ENCODE peak calls at places on chromosomes 6 and 20, in ten cellular contexts. One of them, this sample, is unnamed. For H3K4me1, the result is how much of the 10 kb centered on the place peaks cover.

GRCh38 chr6:166341915-166342292 is 441 bp downstream of the SFT2D1 start:
- DNase-seq in cardiac muscle cell: no peak
- DNase-seq in right cardiac atrium: no peak
- DNase-seq in sigmoid colon: no peak
- DNase-seq in A549: no peak
- DNase-seq in psoas muscle: no peak
- DNase-seq in thoracic aorta: no peak
- DNase-seq in breast epithelium: no peak
- DNase-seq in K562: no peak
- DNase-seq in CD4-positive, CD25-positive, alpha-beta regulatory T cell: no peak
- DNase-seq in this sample: no peak

GRCh38 chr6:161033667-161034066 is 42.1 kb downstream of the MAP3K4 start:
- DNase-seq in cardiac muscle cell: peak
- DNase-seq in right cardiac atrium: no peak
- DNase-seq in sigmoid colon: no peak
- DNase-seq in A549: no peak
- DNase-seq in psoas muscle: no peak
- DNase-seq in thoracic aorta: no peak
- DNase-seq in breast epithelium: no peak
- DNase-seq in K562: no peak
- DNase-seq in CD4-positive, CD25-positive, alpha-beta regulatory T cell: no peak
- DNase-seq in this sample: no peak

GRCh38 chr20:32453467-32454163 is 95.5 kb downstream of the ASXL1 start:
- DNase-seq in cardiac muscle cell: no peak
- DNase-seq in right cardiac atrium: no peak
- DNase-seq in sigmoid colon: peak
- DNase-seq in A549: no peak
- DNase-seq in psoas muscle: no peak
- DNase-seq in thoracic aorta: no peak
- DNase-seq in breast epithelium: no peak
- DNase-seq in K562: no peak
- DNase-seq in CD4-positive, CD25-positive, alpha-beta regulatory T cell: no peak
- DNase-seq in this sample: no peak

GRCh38 chr6:10414766-10415592 is at the start of gene TFAP2A:
- DNase-seq in cardiac muscle cell: no peak
- DNase-seq in right cardiac atrium: no peak
- DNase-seq in sigmoid colon: no peak
- DNase-seq in A549: peak
- DNase-seq in psoas muscle: no peak
- DNase-seq in thoracic aorta: no peak
- DNase-seq in breast epithelium: peak
- DNase-seq in K562: no peak
- DNase-seq in CD4-positive, CD25-positive, alpha-beta regulatory T cell: no peak
- DNase-seq in this sample: no peak

GRCh38 chr20:1427457-1428054 is 34.7 kb upstream of the FKBP1A start:
- DNase-seq in cardiac muscle cell: no peak
- DNase-seq in right cardiac atrium: no peak
- DNase-seq in sigmoid colon: no peak
- DNase-seq in A549: no peak
- DNase-seq in psoas muscle: no peak
- DNase-seq in thoracic aorta: no peak
- DNase-seq in breast epithelium: no peak
- DNase-seq in K562: no peak
- DNase-seq in CD4-positive, CD25-positive, alpha-beta regulatory T cell: no peak
- DNase-seq in this sample: no peak

GRCh38 chr20:52484438-52484837 is 292.9 kb upstream of the ZFP64 start:
- DNase-seq in cardiac muscle cell: no peak
- DNase-seq in right cardiac atrium: no peak
- DNase-seq in sigmoid colon: no peak
- DNase-seq in A549: no peak
- DNase-seq in psoas muscle: no peak
- DNase-seq in thoracic aorta: no peak
- DNase-seq in breast epithelium: no peak
- DNase-seq in K562: no peak
- DNase-seq in CD4-positive, CD25-positive, alpha-beta regulatory T cell: no peak
- DNase-seq in this sample: no peak

GRCh38 chr6:18395851-18396187 is 8.7 kb downstream of the RNF144B start:
- DNase-seq in cardiac muscle cell: no peak
- DNase-seq in right cardiac atrium: no peak
- DNase-seq in sigmoid colon: no peak
- DNase-seq in A549: no peak
- DNase-seq in psoas muscle: no peak
- DNase-seq in thoracic aorta: no peak
- DNase-seq in breast epithelium: no peak
- DNase-seq in K562: no peak
- DNase-seq in CD4-positive, CD25-positive, alpha-beta regulatory T cell: no peak
- DNase-seq in this sample: no peak

GRCh38 chr6:26284537-26285142 is 80.4 kb upstream of the BTN3A2 start:
- DNase-seq in cardiac muscle cell: peak
- DNase-seq in right cardiac atrium: peak
- DNase-seq in sigmoid colon: peak
- DNase-seq in A549: peak
- DNase-seq in psoas muscle: peak
- DNase-seq in thoracic aorta: no peak
- DNase-seq in breast epithelium: peak
- DNase-seq in K562: no peak
- DNase-seq in CD4-positive, CD25-positive, alpha-beta regulatory T cell: peak
- DNase-seq in this sample: peak

DNA sequence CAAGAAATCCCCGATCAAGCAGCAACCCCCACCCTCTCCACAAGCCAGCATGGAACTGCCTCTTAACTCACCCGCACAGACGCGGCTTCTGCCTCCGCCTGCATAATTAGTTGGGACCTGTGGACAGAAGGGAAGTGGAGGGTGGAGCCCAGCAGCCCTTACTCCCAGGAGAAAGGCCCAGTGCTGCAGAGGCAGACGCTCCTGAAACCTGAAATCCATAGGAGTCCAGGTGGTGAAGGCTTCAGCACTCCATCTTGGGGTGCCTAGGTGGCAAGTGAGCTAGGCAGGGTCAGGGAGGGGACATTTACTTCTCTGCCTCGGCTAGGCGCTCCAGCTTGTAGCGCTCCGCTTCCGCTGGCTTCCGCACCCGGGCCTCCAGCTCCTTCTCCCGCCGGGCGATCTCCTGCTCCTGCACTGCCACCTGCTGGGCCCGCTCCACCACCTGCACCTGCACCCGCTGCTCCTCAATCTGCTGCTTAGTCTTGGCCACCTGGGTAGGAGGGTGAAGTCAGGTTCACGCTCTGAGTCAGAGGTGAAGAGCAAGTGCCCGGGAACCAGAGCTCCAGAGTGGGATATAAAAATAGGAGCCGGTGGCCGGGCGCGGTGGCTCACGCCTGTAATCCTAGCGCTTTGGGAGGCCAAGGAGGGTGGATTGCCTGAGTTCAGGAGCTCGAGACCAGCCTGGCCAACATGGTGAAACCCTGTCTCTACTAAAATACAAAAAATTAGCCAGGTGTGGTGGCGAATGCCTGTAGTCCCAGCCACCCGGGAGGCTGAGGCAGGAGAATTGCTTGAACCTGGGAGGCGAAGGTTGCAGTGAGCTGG is 10.7 kb downstream of the TUBB start:
- DNase-seq in cardiac muscle cell: peak
- DNase-seq in right cardiac atrium: peak
- DNase-seq in sigmoid colon: peak
- DNase-seq in A549: peak
- DNase-seq in psoas muscle: peak
- DNase-seq in thoracic aorta: no peak
- DNase-seq in breast epithelium: peak
- DNase-seq in K562: peak
- DNase-seq in CD4-positive, CD25-positive, alpha-beta regulatory T cell: peak
- DNase-seq in this sample: peak
- H3K27ac ChIP-seq in cardiac muscle cell: peak
- H3K27ac ChIP-seq in right cardiac atrium: no peak
- H3K27ac ChIP-seq in sigmoid colon: peak
- H3K27ac ChIP-seq in A549: peak
- H3K27ac ChIP-seq in psoas muscle: no peak
- H3K27ac ChIP-seq in thoracic aorta: peak
- H3K27ac ChIP-seq in breast epithelium: peak
- H3K27ac ChIP-seq in K562: peak
- H3K27ac ChIP-seq in CD4-positive, CD25-positive, alpha-beta regulatory T cell: peak
- H3K27ac ChIP-seq in this sample: peak

GRCh38 chr6:2986722-2987196 is 12.9 kb upstream of the NQO2 start:
- DNase-seq in cardiac muscle cell: no peak
- DNase-seq in right cardiac atrium: no peak
- DNase-seq in sigmoid colon: peak
- DNase-seq in A549: no peak
- DNase-seq in psoas muscle: no peak
- DNase-seq in thoracic aorta: no peak
- DNase-seq in breast epithelium: no peak
- DNase-seq in K562: no peak
- DNase-seq in CD4-positive, CD25-positive, alpha-beta regulatory T cell: no peak
- DNase-seq in this sample: no peak

GRCh38 chr6:2982464-2983121 is 11.2 kb upstream of the SERPINB6 start:
- DNase-seq in cardiac muscle cell: no peak
- DNase-seq in right cardiac atrium: no peak
- DNase-seq in sigmoid colon: no peak
- DNase-seq in A549: no peak
- DNase-seq in psoas muscle: no peak
- DNase-seq in thoracic aorta: no peak
- DNase-seq in breast epithelium: no peak
- DNase-seq in K562: no peak
- DNase-seq in CD4-positive, CD25-positive, alpha-beta regulatory T cell: no peak
- DNase-seq in this sample: no peak

GRCh38 chr6:2988076-2988425 is 11.6 kb upstream of the NQO2 start:
- DNase-seq in cardiac muscle cell: no peak
- DNase-seq in right cardiac atrium: no peak
- DNase-seq in sigmoid colon: no peak
- DNase-seq in A549: no peak
- DNase-seq in psoas muscle: no peak
- DNase-seq in thoracic aorta: no peak
- DNase-seq in breast epithelium: no peak
- DNase-seq in K562: no peak
- DNase-seq in CD4-positive, CD25-positive, alpha-beta regulatory T cell: no peak
- DNase-seq in this sample: no peak

GRCh38 chr6:2988426-2989331 is 11.0 kb upstream of the NQO2 start:
- DNase-seq in cardiac muscle cell: peak
- DNase-seq in right cardiac atrium: peak
- DNase-seq in sigmoid colon: peak
- DNase-seq in A549: peak
- DNase-seq in psoas muscle: peak
- DNase-seq in thoracic aorta: peak
- DNase-seq in breast epithelium: peak
- DNase-seq in K562: peak
- DNase-seq in CD4-positive, CD25-positive, alpha-beta regulatory T cell: peak
- DNase-seq in this sample: peak

DNA sequence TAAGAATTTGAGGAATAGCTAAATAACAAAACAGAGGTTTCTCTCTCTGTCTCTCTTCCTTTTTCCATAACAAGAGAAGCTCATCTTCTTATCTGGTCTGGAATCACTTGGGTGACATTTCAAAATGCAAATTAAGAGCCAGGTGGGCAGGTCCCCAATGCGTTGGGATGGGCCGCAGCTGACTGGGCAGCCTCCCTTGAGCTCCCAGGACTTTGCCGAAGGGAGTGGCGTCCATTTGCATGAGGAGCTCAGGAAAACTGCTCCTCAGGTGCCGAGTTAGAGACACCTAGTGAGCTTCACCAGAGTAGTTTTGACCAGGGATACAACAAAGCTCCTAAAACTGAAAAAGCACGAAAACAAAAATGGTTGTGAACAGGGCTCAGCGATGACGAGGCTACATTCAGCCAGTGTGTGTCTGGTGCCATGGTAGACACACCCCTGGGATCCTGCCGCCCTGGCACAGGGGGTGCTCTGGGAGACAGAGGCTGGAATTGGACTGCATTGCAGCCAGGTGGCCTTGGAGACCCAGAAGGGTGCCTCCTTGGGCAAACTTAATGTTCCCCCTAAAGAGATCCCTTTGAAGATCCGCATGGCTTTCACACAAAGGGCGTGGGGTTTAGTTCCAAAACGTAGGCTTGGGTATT is 13.5 kb upstream of the SERPINB6 start:
- DNase-seq in cardiac muscle cell: no peak
- DNase-seq in right cardiac atrium: no peak
- DNase-seq in sigmoid colon: no peak
- DNase-seq in A549: no peak
- DNase-seq in psoas muscle: no peak
- DNase-seq in thoracic aorta: no peak
- DNase-seq in breast epithelium: no peak
- DNase-seq in K562: no peak
- DNase-seq in CD4-positive, CD25-positive, alpha-beta regulatory T cell: no peak
- DNase-seq in this sample: no peak
- H3K4me1 ChIP-seq in cardiac muscle cell: under half
- H3K4me1 ChIP-seq in right cardiac atrium: under half
- H3K4me1 ChIP-seq in sigmoid colon: under half
- H3K4me1 ChIP-seq in A549: half or more
- H3K4me1 ChIP-seq in psoas muscle: under half
- H3K4me1 ChIP-seq in thoracic aorta: under half
- H3K4me1 ChIP-seq in breast epithelium: under half
- H3K4me1 ChIP-seq in K562: half or more
- H3K4me1 ChIP-seq in CD4-positive, CD25-positive, alpha-beta regulatory T cell: under half
- H3K4me1 ChIP-seq in this sample: under half

DNA sequence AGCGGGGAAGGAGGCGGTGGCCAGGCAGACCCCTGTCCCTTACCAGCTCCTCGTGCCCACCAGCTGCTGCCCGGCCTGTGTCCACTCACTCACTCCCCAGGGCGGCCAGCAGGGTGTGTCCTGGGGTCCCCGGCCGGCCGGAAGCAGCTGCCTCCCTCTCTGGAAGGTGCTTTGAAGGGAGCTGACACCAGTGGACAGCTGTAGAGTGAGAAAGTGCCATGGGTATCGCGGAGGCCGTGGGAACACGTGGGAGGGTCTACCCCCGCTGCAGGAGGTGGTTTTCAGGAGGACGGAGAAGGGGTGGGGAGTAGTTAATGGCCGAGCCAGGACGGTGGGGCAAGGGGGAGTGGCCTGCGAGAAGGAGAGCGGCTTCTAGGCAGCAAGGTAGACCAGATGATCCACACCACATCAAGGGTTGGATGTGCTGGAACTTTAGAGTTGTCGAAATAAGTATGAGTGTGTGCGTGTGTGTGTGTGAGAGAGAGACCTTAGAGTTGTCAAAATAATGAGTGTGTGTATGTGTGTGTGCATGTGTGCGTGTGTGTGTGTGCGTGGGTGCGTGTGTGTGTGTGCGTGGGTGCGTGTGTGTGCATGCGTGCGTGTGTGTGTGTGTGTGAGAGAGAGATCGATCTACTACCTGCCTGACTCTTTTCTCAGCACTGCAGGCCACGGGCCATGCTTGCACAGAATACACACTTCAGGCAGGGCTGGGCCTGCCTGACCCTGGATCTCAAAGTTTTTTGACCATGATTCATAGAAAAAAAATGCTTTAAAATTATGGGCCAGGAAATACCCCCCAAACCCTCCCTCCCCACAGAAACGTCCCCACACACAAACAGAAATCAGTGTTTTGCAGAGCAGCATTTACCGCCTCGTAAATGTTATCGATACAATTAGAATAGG is 43.9 kb downstream of the CDH4 start:
- DNase-seq in cardiac muscle cell: no peak
- DNase-seq in right cardiac atrium: no peak
- DNase-seq in sigmoid colon: no peak
- DNase-seq in A549: no peak
- DNase-seq in psoas muscle: no peak
- DNase-seq in thoracic aorta: no peak
- DNase-seq in breast epithelium: no peak
- DNase-seq in K562: no peak
- DNase-seq in CD4-positive, CD25-positive, alpha-beta regulatory T cell: no peak
- DNase-seq in this sample: no peak
- H3K27ac ChIP-seq in cardiac muscle cell: no peak
- H3K27ac ChIP-seq in right cardiac atrium: no peak
- H3K27ac ChIP-seq in sigmoid colon: no peak
- H3K27ac ChIP-seq in A549: no peak
- H3K27ac ChIP-seq in psoas muscle: no peak
- H3K27ac ChIP-seq in thoracic aorta: no peak
- H3K27ac ChIP-seq in breast epithelium: no peak
- H3K27ac ChIP-seq in K562: no peak
- H3K27ac ChIP-seq in CD4-positive, CD25-positive, alpha-beta regulatory T cell: no peak
- H3K27ac ChIP-seq in this sample: no peak

DNA sequence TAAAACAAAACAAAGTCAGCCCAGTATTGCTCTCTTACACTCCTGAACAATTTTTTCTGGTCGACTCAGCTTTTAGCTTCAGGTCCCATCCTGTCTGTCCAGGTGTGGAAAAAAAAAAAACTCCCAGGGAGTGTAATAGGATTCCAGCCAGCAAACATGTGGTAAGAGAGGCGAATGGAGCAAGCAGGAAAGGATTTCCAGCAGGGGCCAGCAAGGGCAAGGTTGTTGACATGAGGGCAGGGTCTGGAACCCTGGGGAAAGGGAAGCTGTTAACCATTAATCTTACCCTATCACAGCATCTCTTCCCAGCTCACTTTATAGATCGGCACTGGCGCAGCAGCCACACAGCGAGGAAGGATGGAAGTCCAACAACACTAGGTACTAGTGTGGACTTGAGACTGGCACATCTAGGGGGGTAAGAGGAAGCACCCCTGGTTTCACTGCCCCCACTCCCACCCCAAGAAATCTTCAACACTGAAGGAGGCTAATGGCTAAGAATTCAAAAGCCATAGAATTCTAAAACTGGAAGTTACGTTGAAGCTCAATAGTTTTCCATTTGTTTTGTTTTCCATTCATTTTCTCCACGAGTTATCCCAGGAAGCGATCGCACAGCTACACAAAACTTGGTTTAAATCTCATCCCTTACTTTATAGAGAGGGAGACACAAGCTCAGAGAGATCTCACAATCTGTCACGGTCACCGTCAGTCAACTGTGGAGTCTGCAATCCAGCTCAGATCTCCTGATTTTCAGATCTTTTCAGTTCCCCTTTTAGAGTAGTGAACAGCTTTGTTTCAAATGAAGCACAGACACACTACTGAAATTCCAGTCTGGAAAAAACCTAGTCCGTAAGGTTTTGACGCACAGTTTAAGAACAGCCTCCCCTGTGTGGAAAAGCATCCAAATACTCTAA is 53.4 kb downstream of the SLC22A23 start:
- DNase-seq in cardiac muscle cell: peak
- DNase-seq in right cardiac atrium: no peak
- DNase-seq in sigmoid colon: peak
- DNase-seq in A549: peak
- DNase-seq in psoas muscle: no peak
- DNase-seq in thoracic aorta: no peak
- DNase-seq in breast epithelium: no peak
- DNase-seq in K562: no peak
- DNase-seq in CD4-positive, CD25-positive, alpha-beta regulatory T cell: no peak
- DNase-seq in this sample: no peak
- H3K4me1 ChIP-seq in cardiac muscle cell: under half
- H3K4me1 ChIP-seq in right cardiac atrium: under half
- H3K4me1 ChIP-seq in sigmoid colon: under half
- H3K4me1 ChIP-seq in A549: half or more
- H3K4me1 ChIP-seq in psoas muscle: under half
- H3K4me1 ChIP-seq in thoracic aorta: under half
- H3K4me1 ChIP-seq in breast epithelium: under half
- H3K4me1 ChIP-seq in K562: half or more
- H3K4me1 ChIP-seq in CD4-positive, CD25-positive, alpha-beta regulatory T cell: under half
- H3K4me1 ChIP-seq in this sample: under half

This sample was measured in naive thymus-derived CD4-positive, alpha-beta T cell.